ENCODE peak calls at places on chromosomes 1 and 21, in nine cellular contexts. T, A, X, H, I, Q, M, W and Y are unnamed samples. For H3K4me1, the result is how much of the 10 kb centered on the place peaks cover.

GRCh38 chr1:111593403-111594127 is 26.0 kb upstream of the RAP1A start:
- DNase-seq in T (no peak), A (peak), X (peak), H (no peak), I (no peak), Q (peak), M (no peak), W (no peak), Y (no peak)

GRCh38 chr1:178055779-178056471 is 38.0 kb upstream of the RASAL2 start:
- DNase-seq in T (peak), A (no peak), X (no peak), H (no peak), I (no peak), Q (no peak), M (peak), W (no peak), Y (peak)

GRCh38 chr1:39711359-39712340 is 20.4 kb upstream of the HPCAL4 start:
- DNase-seq in T (peak), A (no peak), X (no peak), H (no peak), I (no peak), Q (peak), M (no peak), W (no peak), Y (peak)

GRCh38 chr21:34684174-34684876 is 15.5 kb downstream of the CLIC6 start:
- DNase-seq in T (no peak), A (no peak), X (no peak), H (no peak), I (no peak), Q (no peak), M (no peak), W (no peak), Y (no peak)

GRCh38 chr1:13725714-13726175 is 25.8 kb downstream of the PRDM2 start:
- DNase-seq in T (peak), A (peak), X (no peak), H (peak), I (no peak), Q (peak), M (no peak), W (no peak), Y (peak)

GRCh38 chr1:116508984-116509980 is 61.5 kb downstream of the CD58 start:
- DNase-seq in T (peak), A (no peak), X (peak), H (peak), I (no peak), Q (peak), M (no peak), W (no peak), Y (peak)

GRCh38 chr1:234687011-234687410 is 77.0 kb upstream of the IRF2BP2 start:
- DNase-seq in T (peak), A (no peak), X (no peak), H (no peak), I (no peak), Q (no peak), M (no peak), W (no peak), Y (no peak)

GRCh38 chr1:64469977-64470669 is at the start of gene CACHD1:
- DNase-seq in T (peak), A (peak), X (peak), H (peak), I (peak), Q (peak), M (peak), W (peak), Y (peak)

GRCh38 chr1:41078193-41078592 is 56.7 kb upstream of the SLFNL1 start:
- DNase-seq in T (no peak), A (no peak), X (no peak), H (no peak), I (no peak), Q (no peak), M (no peak), W (no peak), Y (no peak)

GRCh38 chr1:248847181-248847955 is 9.3 kb downstream of the ZNF672 start:
- DNase-seq in T (no peak), A (no peak), X (no peak), H (no peak), I (no peak), Q (no peak), M (peak), W (peak), Y (no peak)

GRCh38 chr1:67952071-67952470 is 98.4 kb downstream of the DIRAS3 start:
- DNase-seq in T (peak), A (no peak), X (no peak), H (peak), I (no peak), Q (peak), M (no peak), W (no peak), Y (no peak)

GRCh38 chr1:232227171-232227740 is 402.7 kb downstream of the SIPA1L2 start:
- DNase-seq in T (no peak), A (no peak), X (no peak), H (no peak), I (no peak), Q (no peak), M (no peak), W (no peak), Y (no peak)

GRCh38 chr1:15972409-15972808 is 3.5 kb downstream of the ZBTB17 start:
- DNase-seq in T (no peak), A (no peak), X (no peak), H (no peak), I (no peak), Q (no peak), M (no peak), W (no peak), Y (no peak)

GRCh38 chr21:15967661-15968060 is 237.9 kb downstream of the USP25 start:
- DNase-seq in T (peak), A (no peak), X (peak), H (peak), I (no peak), Q (peak), M (no peak), W (no peak), Y (peak)

GRCh38 chr1:159977364-159978106 is 23.5 kb upstream of the SLAMF9 start:
- DNase-seq in T (no peak), A (no peak), X (no peak), H (no peak), I (no peak), Q (peak), M (no peak), W (peak), Y (no peak)

GRCh38 chr21:39030127-39030884 is 152.9 kb downstream of the PSMG1 start:
- DNase-seq in T (no peak), A (no peak), X (no peak), H (peak), I (no peak), Q (no peak), M (no peak), W (no peak), Y (no peak)

GRCh38 chr1:98112631-98113030 is 191.8 kb upstream of the DPYD start:
- DNase-seq in T (no peak), A (no peak), X (no peak), H (no peak), I (no peak), Q (peak), M (no peak), W (no peak), Y (no peak)

GRCh38 chr1:226466301-226466700 is 58.4 kb upstream of the PARP1 start:
- DNase-seq in T (no peak), A (no peak), X (no peak), H (no peak), I (no peak), Q (no peak), M (no peak), W (no peak), Y (no peak)

GRCh38 chr1:111621050-111621449 is 1.5 kb downstream of the RAP1A start:
- DNase-seq in T (peak), A (no peak), X (no peak), H (no peak), I (no peak), Q (peak), M (no peak), W (no peak), Y (peak)

GRCh38 chr21:38323721-38324591 is 67.2 kb downstream of the KCNJ15 start:
- DNase-seq in T (peak), A (no peak), X (peak), H (peak), I (no peak), Q (peak), M (no peak), W (peak), Y (no peak)

GRCh38 chr1:218467101-218467728 is 122.1 kb downstream of the TGFB2 start:
- DNase-seq in T (peak), A (no peak), X (no peak), H (no peak), I (no peak), Q (peak), M (no peak), W (no peak), Y (peak)

DNA sequence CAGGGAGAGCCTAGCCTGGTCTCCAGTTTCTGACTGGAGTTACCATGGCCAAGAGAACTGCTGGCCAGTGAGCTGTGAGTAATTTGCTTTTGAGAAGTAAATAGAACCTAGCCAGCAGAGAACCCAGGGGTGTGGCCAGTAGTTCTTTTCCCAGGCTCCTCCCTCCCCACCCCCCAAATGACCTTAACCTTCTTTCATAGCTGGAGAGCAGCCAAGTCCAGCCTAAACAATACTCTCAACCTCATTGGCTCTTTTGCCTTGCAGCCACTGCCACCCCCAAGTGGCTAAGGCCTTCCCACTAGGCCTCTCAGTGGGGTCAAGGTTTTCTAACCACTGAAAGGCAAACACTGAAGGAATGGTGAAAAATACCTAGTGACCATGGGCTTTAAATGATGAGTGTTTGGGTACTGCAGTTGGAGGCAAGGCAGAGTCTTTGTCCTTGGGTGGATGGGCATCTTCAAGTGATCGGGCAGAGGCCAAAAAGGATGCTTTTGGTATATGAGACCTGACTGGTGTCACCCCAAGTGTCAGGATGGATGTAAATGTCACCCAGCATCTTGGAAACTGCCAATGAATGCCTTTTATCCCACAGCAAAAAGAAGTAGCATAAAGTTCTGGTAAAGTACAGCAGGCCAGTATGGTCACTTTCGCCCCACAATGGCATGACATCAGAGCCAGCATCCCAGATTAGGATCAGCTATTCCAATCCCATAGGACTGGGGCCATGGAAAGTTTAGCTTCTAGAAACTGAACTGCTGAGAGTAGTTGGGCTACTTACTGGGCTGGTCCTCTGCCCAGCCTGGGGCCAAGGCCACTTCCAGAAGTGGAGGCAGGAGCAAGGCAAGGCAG is 3.5 kb upstream of the PIGV start:
- DNase-seq in T (peak), A (no peak), X (no peak), H (no peak), I (peak), Q (peak), M (peak), W (peak), Y (peak)
- H3K4me1 ChIP-seq in T (under half), A (under half), X (under half), H (under half), I (under half), Q (under half), M (under half), W (under half), Y (half or more)

GRCh38 chr1:54806931-54807611 is 5.9 kb upstream of the TTC22 start:
- DNase-seq in T (peak), A (no peak), X (no peak), H (peak), I (no peak), Q (peak), M (no peak), W (no peak), Y (no peak)

GRCh38 chr1:54803761-54804470 is 2.8 kb upstream of the TTC22 start:
- DNase-seq in T (peak), A (no peak), X (no peak), H (no peak), I (no peak), Q (peak), M (peak), W (peak), Y (no peak)

GRCh38 chr1:54804471-54805132 is 3.5 kb upstream of the TTC22 start:
- DNase-seq in T (peak), A (no peak), X (no peak), H (no peak), I (no peak), Q (peak), M (no peak), W (no peak), Y (no peak)

GRCh38 chr1:54805981-54806381 is 4.9 kb upstream of the TTC22 start:
- DNase-seq in T (no peak), A (no peak), X (no peak), H (no peak), I (no peak), Q (no peak), M (no peak), W (no peak), Y (no peak)

GRCh38 chr1:54805466-54805865 is 4.3 kb upstream of the TTC22 start:
- DNase-seq in T (no peak), A (no peak), X (no peak), H (no peak), I (no peak), Q (no peak), M (no peak), W (no peak), Y (no peak)
- H3K4me1 ChIP-seq in T (under half), A (under half), X (under half), H (under half), I (under half), Q (under half), M (under half), W (under half), Y (under half)

DNA sequence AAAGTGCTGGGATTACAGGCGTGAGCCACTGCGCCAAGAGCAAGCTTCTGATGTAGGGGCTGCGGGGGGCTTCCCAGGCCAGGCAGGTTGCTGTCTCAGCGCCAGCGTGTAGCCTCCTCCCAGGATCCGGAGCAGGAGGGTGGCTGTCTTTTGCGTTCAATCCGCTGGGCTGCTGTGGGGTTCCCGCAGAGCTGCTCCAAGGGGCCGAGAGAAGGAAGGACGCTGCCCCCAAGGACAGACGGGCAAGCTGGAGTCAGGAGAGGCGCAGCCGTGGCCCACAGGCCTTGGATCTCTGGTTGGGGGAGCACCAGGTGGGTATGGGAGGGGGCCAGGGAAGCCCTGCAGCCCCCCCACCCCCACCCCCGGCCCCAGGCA is 16.0 kb upstream of the SKI start:
- DNase-seq in T (peak), A (no peak), X (no peak), H (no peak), I (no peak), Q (no peak), M (no peak), W (no peak), Y (no peak)
- H3K4me1 ChIP-seq in T (under half), A (under half), X (under half), H (half or more), I (under half), Q (under half), M (under half), W (under half), Y (half or more)

GRCh38 chr1:164583196-164583595 is 24.2 kb downstream of the PBX1 start:
- DNase-seq in T (no peak), A (no peak), X (no peak), H (no peak), I (no peak), Q (no peak), M (no peak), W (no peak), Y (no peak)
- H3K4me1 ChIP-seq in T (under half), A (under half), X (under half), H (under half), I (under half), Q (under half), M (under half), W (under half), Y (under half)

GRCh38 chr1:19646771-19647319 is 2.7 kb downstream of the NBL1 start:
- DNase-seq in T (no peak), A (no peak), X (no peak), H (no peak), I (no peak), Q (peak), M (no peak), W (no peak), Y (no peak)
- H3K4me1 ChIP-seq in T (under half), A (under half), X (under half), H (half or more), I (under half), Q (under half), M (under half), W (under half), Y (under half)